ENCODE peak calls at places on chromosomes 16 and 17, in four cellular contexts. V, E, W and Q are unnamed samples.

GRCh38 chr17:32815460-32815859 is 61.5 kb downstream of the MYO1D start:
- DNase-seq in E (no peak), W (no peak), V (no peak), Q (no peak)

GRCh38 chr16:71626018-71626857 is at the start of gene MARVELD3:
- DNase-seq in E (no peak), W (peak), V (peak), Q (peak)

GRCh38 chr16:31149332-31149731 is 534 bp downstream of the PRSS36 start:
- DNase-seq in E (no peak), V (no peak), W (no peak), Q (peak)

GRCh38 chr16:57178793-57179212 is 7.0 kb downstream of the PSME3IP1 start:
- DNase-seq in E (no peak), W (peak), V (no peak), Q (no peak)

GRCh38 chr16:272633-273546 is 2.9 kb downstream of the RGS11 start:
- DNase-seq in E (no peak), W (no peak), V (no peak), Q (peak)

GRCh38 chr17:48576479-48577309 is 1.5 kb downstream of the HOXB4 start:
- DNase-seq in E (no peak), V (no peak), W (no peak), Q (no peak)

GRCh38 chr16:1610841-1611653 is 825 bp downstream of the IFT140 start:
- DNase-seq in V (no peak), E (peak), W (no peak), Q (peak)

GRCh38 chr17:33475594-33475993 is 182.5 kb upstream of the ASIC2 start:
- DNase-seq in W (peak), V (no peak), E (no peak), Q (no peak)

GRCh38 chr17:1647802-1648581 is 1.7 kb downstream of the RILP start:
- DNase-seq in W (peak), V (peak), E (peak), Q (peak)

GRCh38 chr16:30444231-30445148 is 1.2 kb downstream of the SEPHS2 start:
- DNase-seq in W (no peak), V (no peak), E (no peak), Q (no peak)

GRCh38 chr17:63497708-63498483 is 21.0 kb downstream of the ACE start:
- DNase-seq in W (peak), V (no peak), E (no peak), Q (peak)

GRCh38 chr17:73643012-73643845 is 1.0 kb downstream of the SDK2 start:
- DNase-seq in V (no peak), W (peak), E (no peak), Q (no peak)

GRCh38 chr17:39165178-39165843 is 650 bp downstream of the ARL5C start:
- DNase-seq in V (no peak), E (no peak), W (no peak), Q (peak)

GRCh38 chr16:2464333-2464732 is 4.4 kb downstream of the TEDC2 start:
- DNase-seq in W (no peak), E (no peak), V (no peak), Q (no peak)

GRCh38 chr16:87965973-87966667 is 14.9 kb downstream of the BANP start:
- DNase-seq in W (no peak), V (no peak), E (no peak), Q (peak)

DNA sequence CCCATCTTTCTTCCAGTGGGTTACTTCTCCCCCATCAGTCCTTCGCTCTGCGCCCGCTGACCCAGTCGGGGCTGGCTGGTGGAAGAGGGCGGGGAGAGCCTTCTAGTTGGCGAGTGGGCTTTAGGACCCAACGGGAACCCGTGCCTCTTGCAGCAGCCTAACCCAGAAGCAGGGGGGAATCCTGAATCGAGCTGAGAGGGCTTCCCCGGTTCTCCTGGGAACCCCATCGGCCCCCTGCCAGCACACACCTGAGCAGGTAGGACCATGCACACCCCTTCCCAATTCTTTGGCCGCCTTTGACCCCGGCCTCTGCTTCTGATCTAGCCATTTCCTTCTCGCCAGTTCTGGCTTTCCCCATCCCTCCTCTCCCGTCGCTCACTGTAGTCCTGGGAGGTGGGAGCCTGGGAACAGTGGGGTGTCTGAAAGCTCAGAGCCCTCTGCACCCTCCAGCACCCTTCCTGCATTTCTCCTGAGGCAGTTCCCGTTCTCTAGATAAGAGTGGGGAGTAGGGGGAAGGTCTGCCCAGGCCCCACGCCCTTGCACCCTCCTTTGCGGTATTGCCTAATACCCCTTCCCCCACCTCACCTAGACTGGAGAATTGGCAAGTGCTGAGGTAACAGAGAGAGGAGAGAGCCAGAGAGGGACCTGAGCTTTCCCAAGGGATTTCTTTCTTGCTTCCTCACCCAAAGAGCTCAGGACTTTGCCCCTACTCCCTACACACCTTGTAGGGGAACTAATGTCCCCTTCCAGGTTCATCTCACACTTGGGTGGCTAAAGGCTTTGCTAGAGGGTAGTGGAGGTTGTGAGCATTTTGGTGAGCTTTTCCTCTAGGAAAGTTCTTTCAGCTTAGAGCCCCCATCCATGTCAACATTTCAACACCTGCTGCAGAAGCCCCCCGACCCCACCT is at the start of gene RARA:
- DNase-seq in W (peak), E (peak), V (peak), Q (peak)
- H3K27ac ChIP-seq in W (no peak), E (peak), V (peak), Q (no peak)

GRCh38 chr17:44807093-44807816 is 22.8 kb downstream of the GJC1 start:
- DNase-seq in W (no peak), E (no peak), V (no peak), Q (peak)

GRCh38 chr17:44804301-44805061 is 25.6 kb downstream of the GJC1 start:
- DNase-seq in E (peak), W (no peak), V (no peak), Q (peak)

GRCh38 chr17:44807817-44808155 is 22.3 kb downstream of the GJC1 start:
- DNase-seq in W (no peak), E (no peak), V (no peak), Q (no peak)

DNA sequence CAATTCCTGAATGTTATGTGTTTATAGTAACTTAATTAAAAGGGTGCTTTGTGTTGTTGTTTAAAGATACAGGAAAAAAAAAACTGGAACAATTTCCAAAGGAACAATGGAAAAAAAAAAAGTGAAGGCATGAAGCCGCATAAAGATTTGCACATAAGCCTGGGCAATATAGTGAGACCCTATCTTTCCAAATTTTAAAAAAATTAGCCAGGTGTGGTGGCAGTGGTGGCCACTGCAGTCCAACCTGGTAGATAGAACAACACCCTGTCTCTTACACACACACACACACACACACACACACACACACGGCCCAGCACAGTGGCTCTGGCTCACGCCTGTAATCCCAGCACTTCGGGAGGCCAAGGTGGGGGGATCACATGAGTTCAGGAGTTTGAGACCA is 21.9 kb downstream of the GJC1 start:
- DNase-seq in V (no peak), W (no peak), E (no peak), Q (no peak)
- H3K27ac ChIP-seq in V (no peak), W (no peak), E (no peak), Q (no peak)

GRCh38 chr17:31313982-31314787 is at the start of gene EVI2B:
- DNase-seq in E (no peak), V (no peak), W (no peak), Q (no peak)
- H3K27ac ChIP-seq in E (no peak), V (peak), W (no peak), Q (peak)

GRCh38 chr16:65767125-65767524 is 599.4 kb upstream of the CDH5 start:
- DNase-seq in W (peak), V (no peak), E (no peak), Q (no peak)
- H3K27ac ChIP-seq in W (no peak), V (no peak), E (no peak), Q (no peak)

GRCh38 chr16:83720981-83721380 is 86.8 kb upstream of the HSBP1 start:
- DNase-seq in W (no peak), V (no peak), E (no peak), Q (no peak)

GRCh38 chr16:83720213-83720612 is 87.6 kb upstream of the HSBP1 start:
- DNase-seq in V (no peak), E (no peak), W (no peak), Q (no peak)

GRCh38 chr16:83723901-83724300 is 83.9 kb upstream of the HSBP1 start:
- DNase-seq in E (no peak), V (no peak), W (no peak), Q (no peak)

GRCh38 chr16:83723244-83723643 is 84.5 kb upstream of the HSBP1 start:
- DNase-seq in E (no peak), W (no peak), V (no peak), Q (no peak)

GRCh38 chr16:83722501-83723183 is 85.1 kb upstream of the HSBP1 start:
- DNase-seq in V (no peak), W (no peak), E (no peak), Q (no peak)
- H3K27ac ChIP-seq in V (no peak), W (no peak), E (no peak), Q (no peak)

DNA sequence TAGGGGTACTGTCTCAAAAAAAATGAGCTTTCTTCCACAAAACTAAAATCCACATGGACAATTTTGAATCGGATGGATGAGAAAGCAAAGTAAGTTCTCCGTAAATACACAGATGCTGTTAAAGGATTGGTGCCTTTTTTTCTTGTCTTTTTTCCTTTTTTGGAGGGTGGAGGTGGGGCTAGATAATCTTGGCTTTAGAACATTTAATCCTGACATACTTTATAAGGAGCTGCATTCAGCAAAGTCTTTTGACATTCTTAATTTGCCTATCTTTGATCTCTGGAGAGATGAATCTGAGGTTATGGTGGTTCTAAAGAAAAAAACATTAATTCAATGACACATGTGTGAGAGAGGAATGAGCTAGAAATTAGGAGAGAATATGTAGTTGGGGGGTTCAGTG is 312.3 kb upstream of the KCNJ16 start:
- DNase-seq in W (no peak), E (no peak), V (no peak), Q (no peak)
- H3K27ac ChIP-seq in W (no peak), E (no peak), V (no peak), Q (no peak)

DNA sequence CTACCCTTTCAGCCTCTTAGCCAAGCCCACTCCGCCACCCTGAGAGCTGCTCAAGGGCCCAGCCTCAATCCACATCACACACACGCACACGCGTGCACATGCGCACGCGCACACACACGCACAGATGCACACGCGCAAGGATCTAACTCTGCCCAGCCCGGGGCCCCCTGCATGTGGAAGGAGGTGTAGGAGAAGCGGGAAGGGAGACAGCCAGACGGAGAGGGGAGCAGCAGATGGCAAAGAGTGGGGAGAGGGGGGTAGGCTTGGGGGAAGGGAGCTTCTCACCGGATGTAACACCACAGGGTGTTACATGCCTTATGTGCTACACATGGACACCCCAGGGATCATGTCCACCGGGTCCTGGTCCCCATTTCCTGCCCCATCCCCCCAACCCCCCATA is 15.3 kb downstream of the DLG4 start:
- DNase-seq in V (no peak), W (no peak), E (no peak), Q (no peak)
- H3K27ac ChIP-seq in V (peak), W (no peak), E (peak), Q (peak)